ENCODE peak calls at places on chromosomes 1 and 21, in six cellular contexts. One of them, this sample, is unnamed. For H3K79me2, the result is how much of the 10 kb centered on the place peaks cover.

GRCh38 chr1:167060141-167061072 is 29.8 kb downstream of the GPA33 start:
- DNase-seq in endothelial cell of umbilical vein: no peak
- DNase-seq in HepG2: no peak
- DNase-seq in H9: peak
- DNase-seq in DND-41: no peak
- DNase-seq in GM23248: peak
- DNase-seq in this sample: no peak

GRCh38 chr1:175129182-175129581 is 61.5 kb downstream of the TNN start:
- DNase-seq in endothelial cell of umbilical vein: no peak
- DNase-seq in HepG2: no peak
- DNase-seq in H9: no peak
- DNase-seq in DND-41: no peak
- DNase-seq in GM23248: peak
- DNase-seq in this sample: peak

GRCh38 chr1:227449051-227449450 is 114.3 kb upstream of the ZNF678 start:
- DNase-seq in endothelial cell of umbilical vein: no peak
- DNase-seq in HepG2: peak
- DNase-seq in H9: peak
- DNase-seq in DND-41: peak
- DNase-seq in GM23248: peak
- DNase-seq in this sample: peak

GRCh38 chr1:12014141-12014981 is 4.9 kb upstream of the MIIP start:
- DNase-seq in endothelial cell of umbilical vein: no peak
- DNase-seq in HepG2: no peak
- DNase-seq in H9: peak
- DNase-seq in DND-41: no peak
- DNase-seq in GM23248: peak
- DNase-seq in this sample: peak

GRCh38 chr1:240413732-240414131 is 198.2 kb downstream of the GREM2 start:
- DNase-seq in endothelial cell of umbilical vein: no peak
- DNase-seq in HepG2: no peak
- DNase-seq in H9: no peak
- DNase-seq in DND-41: no peak
- DNase-seq in GM23248: peak
- DNase-seq in this sample: peak

GRCh38 chr1:51569284-51570062 is 47.4 kb upstream of the OSBPL9 start:
- DNase-seq in endothelial cell of umbilical vein: peak
- DNase-seq in HepG2: peak
- DNase-seq in H9: peak
- DNase-seq in DND-41: peak
- DNase-seq in GM23248: peak
- DNase-seq in this sample: peak

GRCh38 chr1:223835754-223836153 is 10.0 kb downstream of the TP53BP2 start:
- DNase-seq in endothelial cell of umbilical vein: no peak
- DNase-seq in HepG2: no peak
- DNase-seq in H9: no peak
- DNase-seq in DND-41: no peak
- DNase-seq in GM23248: no peak
- DNase-seq in this sample: no peak

GRCh38 chr1:230153655-230154296 is 86.7 kb downstream of the GALNT2 start:
- DNase-seq in endothelial cell of umbilical vein: no peak
- DNase-seq in HepG2: peak
- DNase-seq in H9: no peak
- DNase-seq in DND-41: no peak
- DNase-seq in GM23248: peak
- DNase-seq in this sample: peak

GRCh38 chr21:41411449-41412089 is 14.5 kb upstream of the MX1 start:
- DNase-seq in endothelial cell of umbilical vein: no peak
- DNase-seq in HepG2: peak
- DNase-seq in H9: no peak
- DNase-seq in DND-41: no peak
- DNase-seq in GM23248: no peak
- DNase-seq in this sample: no peak

GRCh38 chr1:218475275-218475674 is 130.1 kb downstream of the TGFB2 start:
- DNase-seq in endothelial cell of umbilical vein: peak
- DNase-seq in HepG2: no peak
- DNase-seq in H9: no peak
- DNase-seq in DND-41: no peak
- DNase-seq in GM23248: no peak
- DNase-seq in this sample: peak

GRCh38 chr1:229169399-229169798 is 101.5 kb upstream of the RAB4A start:
- DNase-seq in endothelial cell of umbilical vein: no peak
- DNase-seq in HepG2: peak
- DNase-seq in H9: no peak
- DNase-seq in DND-41: no peak
- DNase-seq in GM23248: peak
- DNase-seq in this sample: no peak

GRCh38 chr1:84301759-84302380 is 362 bp downstream of the SAMD13 start:
- DNase-seq in endothelial cell of umbilical vein: no peak
- DNase-seq in HepG2: no peak
- DNase-seq in H9: no peak
- DNase-seq in DND-41: no peak
- DNase-seq in GM23248: peak
- DNase-seq in this sample: peak

GRCh38 chr1:172719066-172719627 is 60.2 kb downstream of the FASLG start:
- DNase-seq in endothelial cell of umbilical vein: no peak
- DNase-seq in HepG2: no peak
- DNase-seq in H9: no peak
- DNase-seq in DND-41: no peak
- DNase-seq in GM23248: peak
- DNase-seq in this sample: peak

GRCh38 chr1:21175670-21176581 is 771 bp downstream of the EIF4G3 start:
- DNase-seq in endothelial cell of umbilical vein: peak
- DNase-seq in HepG2: no peak
- DNase-seq in H9: peak
- DNase-seq in DND-41: peak
- DNase-seq in GM23248: peak
- DNase-seq in this sample: no peak

GRCh38 chr1:205068457-205069035 is 15.7 kb downstream of the TMEM81 start:
- DNase-seq in endothelial cell of umbilical vein: no peak
- DNase-seq in HepG2: no peak
- DNase-seq in H9: no peak
- DNase-seq in DND-41: no peak
- DNase-seq in GM23248: peak
- DNase-seq in this sample: peak

GRCh38 chr21:27058673-27059365 is 91.9 kb upstream of the ADAMTS5 start:
- DNase-seq in endothelial cell of umbilical vein: no peak
- DNase-seq in HepG2: no peak
- DNase-seq in H9: no peak
- DNase-seq in DND-41: no peak
- DNase-seq in GM23248: peak
- DNase-seq in this sample: no peak

GRCh38 chr21:37145635-37146111 is 72.6 kb downstream of the TTC3 start:
- DNase-seq in endothelial cell of umbilical vein: no peak
- DNase-seq in HepG2: no peak
- DNase-seq in H9: no peak
- DNase-seq in DND-41: no peak
- DNase-seq in GM23248: peak
- DNase-seq in this sample: peak

GRCh38 chr1:179353546-179353945 is 12.2 kb upstream of the AXDND1 start:
- DNase-seq in endothelial cell of umbilical vein: no peak
- DNase-seq in HepG2: no peak
- DNase-seq in H9: no peak
- DNase-seq in DND-41: no peak
- DNase-seq in GM23248: peak
- DNase-seq in this sample: peak

GRCh38 chr1:88976235-88976634 is 16.2 kb downstream of the KYAT3 start:
- DNase-seq in endothelial cell of umbilical vein: no peak
- DNase-seq in HepG2: no peak
- DNase-seq in H9: no peak
- DNase-seq in DND-41: no peak
- DNase-seq in GM23248: peak
- DNase-seq in this sample: no peak

GRCh38 chr1:27357281-27358037 is 9.3 kb downstream of the MAP3K6 start:
- DNase-seq in endothelial cell of umbilical vein: peak
- DNase-seq in HepG2: peak
- DNase-seq in H9: peak
- DNase-seq in DND-41: peak
- DNase-seq in GM23248: peak
- DNase-seq in this sample: peak

GRCh38 chr1:236502579-236502971 is 21.2 kb upstream of the LGALS8 start:
- DNase-seq in endothelial cell of umbilical vein: peak
- DNase-seq in HepG2: peak
- DNase-seq in H9: no peak
- DNase-seq in DND-41: no peak
- DNase-seq in GM23248: peak
- DNase-seq in this sample: peak

GRCh38 chr1:26378088-26378878 is 5.7 kb upstream of the ZNF683 start:
- DNase-seq in endothelial cell of umbilical vein: peak
- DNase-seq in HepG2: no peak
- DNase-seq in H9: no peak
- DNase-seq in DND-41: peak
- DNase-seq in GM23248: peak
- DNase-seq in this sample: peak

GRCh38 chr1:16248603-16249534 is 11.9 kb upstream of the CPLANE2 start:
- DNase-seq in endothelial cell of umbilical vein: peak
- DNase-seq in HepG2: no peak
- DNase-seq in H9: no peak
- DNase-seq in DND-41: peak
- DNase-seq in GM23248: peak
- DNase-seq in this sample: peak
- H3K9ac ChIP-seq in endothelial cell of umbilical vein: peak
- H3K9ac ChIP-seq in HepG2: no peak
- H3K9ac ChIP-seq in H9: no peak
- H3K9ac ChIP-seq in DND-41: no peak
- H3K9ac ChIP-seq in GM23248: peak
- H3K9ac ChIP-seq in this sample: no peak

DNA sequence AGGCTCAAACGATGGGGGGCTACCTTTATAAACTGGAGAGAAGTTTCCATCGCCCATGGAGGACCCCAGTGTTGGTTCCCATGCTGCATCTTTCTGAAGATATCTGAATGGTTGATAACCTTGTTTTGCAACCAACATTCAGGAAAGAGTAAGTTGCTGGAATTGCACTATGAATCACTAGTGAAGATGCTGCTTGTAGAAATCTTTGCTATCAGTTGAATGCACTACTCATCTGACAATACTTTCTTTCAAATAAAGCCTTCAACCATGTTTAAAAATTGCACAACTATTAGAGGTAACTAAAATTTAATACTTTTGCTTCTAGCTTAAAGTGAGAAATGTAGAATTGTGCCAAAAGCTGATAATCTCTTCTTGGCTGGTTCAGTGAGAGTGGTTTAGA is 86.8 kb upstream of the HIVEP3 start:
- DNase-seq in endothelial cell of umbilical vein: no peak
- DNase-seq in HepG2: no peak
- DNase-seq in H9: no peak
- DNase-seq in DND-41: no peak
- DNase-seq in GM23248: peak
- DNase-seq in this sample: no peak
- H3K79me2 ChIP-seq in endothelial cell of umbilical vein: under half
- H3K79me2 ChIP-seq in HepG2: under half
- H3K79me2 ChIP-seq in H9: under half
- H3K79me2 ChIP-seq in DND-41: half or more
- H3K79me2 ChIP-seq in GM23248: under half
- H3K79me2 ChIP-seq in this sample: under half

GRCh38 chr1:54996869-54997710 is 1.6 kb upstream of the BSND start:
- DNase-seq in endothelial cell of umbilical vein: peak
- DNase-seq in HepG2: no peak
- DNase-seq in H9: no peak
- DNase-seq in DND-41: no peak
- DNase-seq in GM23248: peak
- DNase-seq in this sample: peak
- H3K9ac ChIP-seq in endothelial cell of umbilical vein: no peak
- H3K9ac ChIP-seq in HepG2: no peak
- H3K9ac ChIP-seq in H9: no peak
- H3K9ac ChIP-seq in DND-41: no peak
- H3K9ac ChIP-seq in GM23248: no peak
- H3K9ac ChIP-seq in this sample: no peak

GRCh38 chr1:39136635-39137034 is 67.9 kb upstream of the MACF1 start:
- DNase-seq in endothelial cell of umbilical vein: no peak
- DNase-seq in HepG2: no peak
- DNase-seq in H9: no peak
- DNase-seq in DND-41: no peak
- DNase-seq in GM23248: no peak
- DNase-seq in this sample: peak
- H3K79me2 ChIP-seq in endothelial cell of umbilical vein: half or more
- H3K79me2 ChIP-seq in HepG2: under half
- H3K79me2 ChIP-seq in H9: under half
- H3K79me2 ChIP-seq in DND-41: under half
- H3K79me2 ChIP-seq in GM23248: half or more
- H3K79me2 ChIP-seq in this sample: half or more

DNA sequence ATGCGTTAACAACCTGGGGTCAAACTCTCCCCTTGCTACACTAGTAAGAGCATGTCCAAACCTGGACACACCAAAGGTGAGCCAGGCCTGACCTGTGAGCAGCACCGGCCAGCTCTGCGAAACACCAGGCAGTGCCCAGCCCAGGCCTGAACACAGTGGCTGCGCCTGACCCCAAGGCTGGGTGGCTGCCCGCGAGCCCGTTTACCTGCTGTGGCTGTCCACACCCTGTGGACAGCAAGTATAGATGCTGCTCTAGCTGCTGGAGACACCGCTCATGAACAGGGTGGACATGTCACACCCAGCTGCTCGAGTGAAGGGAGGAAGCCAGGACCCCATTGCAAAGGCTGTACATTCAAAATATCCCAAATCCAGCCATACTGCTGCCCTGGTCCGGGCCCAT is 7.6 kb upstream of the CCDC27 start:
- DNase-seq in endothelial cell of umbilical vein: no peak
- DNase-seq in HepG2: no peak
- DNase-seq in H9: no peak
- DNase-seq in DND-41: no peak
- DNase-seq in GM23248: no peak
- DNase-seq in this sample: no peak
- H3K9ac ChIP-seq in endothelial cell of umbilical vein: no peak
- H3K9ac ChIP-seq in HepG2: peak
- H3K9ac ChIP-seq in H9: no peak
- H3K9ac ChIP-seq in DND-41: no peak
- H3K9ac ChIP-seq in GM23248: no peak
- H3K9ac ChIP-seq in this sample: no peak

GRCh38 chr1:46344481-46344880 is 3.9 kb downstream of the NSUN4 start:
- DNase-seq in endothelial cell of umbilical vein: no peak
- DNase-seq in HepG2: no peak
- DNase-seq in H9: no peak
- DNase-seq in DND-41: no peak
- DNase-seq in GM23248: no peak
- DNase-seq in this sample: no peak
- H3K79me2 ChIP-seq in endothelial cell of umbilical vein: under half
- H3K79me2 ChIP-seq in HepG2: under half
- H3K79me2 ChIP-seq in H9: under half
- H3K79me2 ChIP-seq in DND-41: under half
- H3K79me2 ChIP-seq in GM23248: under half
- H3K79me2 ChIP-seq in this sample: under half

GRCh38 chr1:13661539-13661938 is 38.4 kb upstream of the PRDM2 start:
- DNase-seq in endothelial cell of umbilical vein: no peak
- DNase-seq in HepG2: no peak
- DNase-seq in H9: no peak
- DNase-seq in DND-41: no peak
- DNase-seq in GM23248: peak
- DNase-seq in this sample: no peak
- H3K9ac ChIP-seq in endothelial cell of umbilical vein: no peak
- H3K9ac ChIP-seq in HepG2: no peak
- H3K9ac ChIP-seq in H9: no peak
- H3K9ac ChIP-seq in DND-41: no peak
- H3K9ac ChIP-seq in GM23248: no peak
- H3K9ac ChIP-seq in this sample: no peak

This sample was measured in fibroblast of lung.